ENCODE peak calls at places on chromosomes 12 and 14, in nine cellular contexts. V is stimulated activated CD8-positive, alpha-beta memory T cell treated with anti-CD3 and anti-CD28 coated beads, Interleukin-7, amount 100 ng/mL, for 24 hours; F is GM13977; D is CD4-positive, CD25-positive, alpha-beta regulatory T cell; M is GM19239; Q is ELR; B is amniotic stem cell; U is AG20443; K is RPMI7951. S is an unnamed sample.

GRCh38 chr12:64810831-64811230 is 13.6 kb upstream of the TBC1D30 start:
- DNase-seq in V (no peak), F (no peak), D (no peak), M (no peak), Q (no peak), B (no peak), U (no peak), K (no peak), S (no peak)

GRCh38 chr14:37230551-37231194 is 32.9 kb downstream of the MIPOL1 start:
- DNase-seq in V (no peak), F (peak), D (peak), M (peak), Q (peak), B (peak), U (peak), K (peak), S (no peak)

GRCh38 chr14:97218713-97219355 is 421.7 kb downstream of the VRK1 start:
- DNase-seq in V (peak), F (no peak), D (peak), M (no peak), Q (no peak), B (no peak), U (peak), K (peak), S (no peak)

GRCh38 chr14:49999216-49999761 is 106.4 kb downstream of the ARF6 start:
- DNase-seq in V (peak), F (peak), D (peak), M (no peak), Q (peak), B (peak), U (peak), K (peak), S (no peak)

GRCh38 chr12:52156310-52156709 is 35.5 kb downstream of the KRT80 start:
- DNase-seq in V (no peak), F (no peak), D (no peak), M (no peak), Q (peak), B (no peak), U (no peak), K (no peak), S (no peak)

GRCh38 chr14:24965934-24966593 is 83.9 kb downstream of the STXBP6 start:
- DNase-seq in V (no peak), F (no peak), D (no peak), M (no peak), Q (peak), B (peak), U (peak), K (peak), S (peak)

GRCh38 chr12:52199294-52199920 is 7.6 kb upstream of the KRT80 start:
- DNase-seq in V (no peak), F (no peak), D (no peak), M (no peak), Q (no peak), B (no peak), U (no peak), K (no peak), S (no peak)

GRCh38 chr14:93207468-93208308 is 632 bp downstream of the UBR7 start:
- DNase-seq in V (no peak), F (peak), D (peak), M (no peak), Q (peak), B (peak), U (peak), K (peak), S (peak)

GRCh38 chr12:39364196-39364595 is 78.7 kb downstream of the KIF21A start:
- DNase-seq in V (no peak), F (no peak), D (no peak), M (no peak), Q (no peak), B (no peak), U (no peak), K (no peak), S (no peak)

GRCh38 chr12:58711968-58712367 is 208.3 kb downstream of the LRIG3 start:
- DNase-seq in V (no peak), F (no peak), D (no peak), M (no peak), Q (peak), B (no peak), U (peak), K (peak), S (no peak)

GRCh38 chr12:104747956-104748355 is 210.1 kb downstream of the SLC41A2 start:
- DNase-seq in V (no peak), F (no peak), D (no peak), M (no peak), Q (no peak), B (no peak), U (no peak), K (no peak), S (no peak)

GRCh38 chr12:124827588-124828184 is 36.0 kb downstream of the SCARB1 start:
- DNase-seq in V (no peak), F (peak), D (no peak), M (peak), Q (no peak), B (no peak), U (no peak), K (no peak), S (no peak)

GRCh38 chr14:91339076-91339475 is 78.5 kb downstream of the CCDC88C start:
- DNase-seq in V (no peak), F (no peak), D (no peak), M (no peak), Q (no peak), B (no peak), U (no peak), K (no peak), S (no peak)

S was measured in amygdala.